ENCODE peak calls at places on chromosomes 11 and 22, in four cellular contexts. One of them, this sample, is unnamed.

GRCh38 chr11:14334193-14334592 is 24.8 kb downstream of the RRAS2 start:
- DNase-seq in SK-N-SH: no peak
- DNase-seq in HepG2: no peak
- DNase-seq in GM12878: no peak
- DNase-seq in this sample: no peak

GRCh38 chr11:71999360-71999759 is 651 bp downstream of the IL18BP start:
- DNase-seq in SK-N-SH: no peak
- DNase-seq in HepG2: no peak
- DNase-seq in GM12878: no peak
- DNase-seq in this sample: no peak

GRCh38 chr22:38788417-38788816 is 5.5 kb downstream of the DNAL4 start:
- DNase-seq in SK-N-SH: peak
- DNase-seq in HepG2: no peak
- DNase-seq in GM12878: no peak
- DNase-seq in this sample: no peak

GRCh38 chr11:75900848-75901247 is 85.8 kb downstream of the UVRAG start:
- DNase-seq in SK-N-SH: no peak
- DNase-seq in HepG2: no peak
- DNase-seq in GM12878: no peak
- DNase-seq in this sample: no peak

GRCh38 chr22:45212306-45212709 is 28.4 kb downstream of the KIAA0930 start:
- DNase-seq in SK-N-SH: peak
- DNase-seq in HepG2: no peak
- DNase-seq in GM12878: no peak
- DNase-seq in this sample: peak

GRCh38 chr22:49894321-49895072 is 23.7 kb downstream of the ALG12 start:
- DNase-seq in SK-N-SH: peak
- DNase-seq in HepG2: no peak
- DNase-seq in GM12878: no peak
- DNase-seq in this sample: no peak

GRCh38 chr22:34111210-34111824 is 191.0 kb upstream of the LARGE1 start:
- DNase-seq in SK-N-SH: peak
- DNase-seq in HepG2: peak
- DNase-seq in GM12878: no peak
- DNase-seq in this sample: peak

GRCh38 chr11:123523539-123523938 is 93.5 kb downstream of the GRAMD1B start:
- DNase-seq in SK-N-SH: no peak
- DNase-seq in HepG2: no peak
- DNase-seq in GM12878: no peak
- DNase-seq in this sample: no peak

GRCh38 chr11:8192016-8192895 is 23.4 kb upstream of the RIC3 start:
- DNase-seq in SK-N-SH: peak
- DNase-seq in HepG2: peak
- DNase-seq in GM12878: no peak
- DNase-seq in this sample: peak

GRCh38 chr11:93740031-93740801 is 1.1 kb downstream of the TAF1D start:
- DNase-seq in SK-N-SH: no peak
- DNase-seq in HepG2: peak
- DNase-seq in GM12878: no peak
- DNase-seq in this sample: peak

GRCh38 chr11:24093410-24093809 is 403.4 kb upstream of the LUZP2 start:
- DNase-seq in SK-N-SH: peak
- DNase-seq in HepG2: no peak
- DNase-seq in GM12878: no peak
- DNase-seq in this sample: no peak

GRCh38 chr11:3231851-3232744 is at the start of gene MRGPRE:
- DNase-seq in SK-N-SH: peak
- DNase-seq in HepG2: no peak
- DNase-seq in GM12878: no peak
- DNase-seq in this sample: no peak

GRCh38 chr11:30244255-30244654 is 13.4 kb downstream of the FSHB start:
- DNase-seq in SK-N-SH: no peak
- DNase-seq in HepG2: no peak
- DNase-seq in GM12878: no peak
- DNase-seq in this sample: peak

GRCh38 chr11:78821371-78822306 is 247.0 kb upstream of the NARS2 start:
- DNase-seq in SK-N-SH: no peak
- DNase-seq in HepG2: no peak
- DNase-seq in GM12878: no peak
- DNase-seq in this sample: no peak

GRCh38 chr11:45158891-45159605 is 12.6 kb downstream of the PRDM11 start:
- DNase-seq in SK-N-SH: no peak
- DNase-seq in HepG2: no peak
- DNase-seq in GM12878: no peak
- DNase-seq in this sample: no peak

GRCh38 chr11:117315285-117316196 is 515 bp downstream of the BACE1 start:
- DNase-seq in SK-N-SH: no peak
- DNase-seq in HepG2: no peak
- DNase-seq in GM12878: no peak
- DNase-seq in this sample: no peak

GRCh38 chr11:1586699-1587098 is 1.6 kb upstream of the KRTAP5-1 start:
- DNase-seq in SK-N-SH: no peak
- DNase-seq in HepG2: no peak
- DNase-seq in GM12878: no peak
- DNase-seq in this sample: no peak

GRCh38 chr22:20312396-20313191 is 7.3 kb downstream of the DGCR6L start:
- DNase-seq in SK-N-SH: no peak
- DNase-seq in HepG2: no peak
- DNase-seq in GM12878: no peak
- DNase-seq in this sample: no peak

GRCh38 chr11:83284501-83285051 is 1.6 kb downstream of the CCDC90B start:
- DNase-seq in SK-N-SH: no peak
- DNase-seq in HepG2: peak
- DNase-seq in GM12878: no peak
- DNase-seq in this sample: no peak

GRCh38 chr11:62922189-62922589 is 1.0 kb upstream of the CHRM1 start:
- DNase-seq in SK-N-SH: no peak
- DNase-seq in HepG2: no peak
- DNase-seq in GM12878: no peak
- DNase-seq in this sample: no peak

GRCh38 chr11:587978-588380 is 11.7 kb downstream of the PHRF1 start:
- DNase-seq in SK-N-SH: no peak
- DNase-seq in HepG2: peak
- DNase-seq in GM12878: no peak
- DNase-seq in this sample: peak

GRCh38 chr11:120316880-120317688 is 8.0 kb upstream of the TLCD5 start:
- DNase-seq in SK-N-SH: no peak
- DNase-seq in HepG2: no peak
- DNase-seq in GM12878: no peak
- DNase-seq in this sample: no peak

GRCh38 chr11:103946793-103947565 is 89.5 kb upstream of the DDI1 start:
- DNase-seq in SK-N-SH: no peak
- DNase-seq in HepG2: no peak
- DNase-seq in GM12878: no peak
- DNase-seq in this sample: no peak
- TF ChIP-seq PBX3 in SK-N-SH: no peak
- TF ChIP-seq PBX3 in HepG2: no peak
- TF ChIP-seq PBX3 in GM12878: no peak
- TF ChIP-seq PBX3 in this sample: no peak

DNA sequence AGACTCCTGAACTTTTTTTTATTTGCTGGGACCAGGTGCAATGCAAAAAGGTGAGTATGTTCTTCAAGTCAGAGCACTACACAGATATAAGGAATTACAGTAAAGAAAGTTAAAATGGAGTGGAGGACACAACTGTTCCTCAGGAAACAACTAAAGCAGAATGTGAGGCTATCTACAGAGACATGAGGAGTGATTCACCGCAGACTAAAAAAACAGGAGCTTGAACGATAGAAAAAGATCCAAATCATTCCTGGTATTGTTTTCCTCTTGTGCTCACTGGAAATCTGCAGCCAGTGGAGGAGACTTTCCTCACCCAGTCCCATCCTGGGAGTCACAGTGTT is 106.2 kb downstream of the ABTB2 start:
- DNase-seq in SK-N-SH: no peak
- DNase-seq in HepG2: no peak
- DNase-seq in GM12878: no peak
- DNase-seq in this sample: no peak
- TF ChIP-seq PBX3 in SK-N-SH: no peak
- TF ChIP-seq PBX3 in HepG2: no peak
- TF ChIP-seq PBX3 in GM12878: no peak
- TF ChIP-seq PBX3 in this sample: no peak

GRCh38 chr11:130829801-130830562 is 86.3 kb downstream of the SNX19 start:
- DNase-seq in SK-N-SH: no peak
- DNase-seq in HepG2: no peak
- DNase-seq in GM12878: no peak
- DNase-seq in this sample: no peak
- TF ChIP-seq PBX3 in SK-N-SH: no peak
- TF ChIP-seq PBX3 in HepG2: no peak
- TF ChIP-seq PBX3 in GM12878: no peak
- TF ChIP-seq PBX3 in this sample: no peak

GRCh38 chr22:44076825-44077224 is 52.7 kb downstream of the PARVB start:
- DNase-seq in SK-N-SH: no peak
- DNase-seq in HepG2: no peak
- DNase-seq in GM12878: no peak
- DNase-seq in this sample: no peak
- TF ChIP-seq PBX3 in SK-N-SH: no peak
- TF ChIP-seq PBX3 in HepG2: no peak
- TF ChIP-seq PBX3 in GM12878: no peak
- TF ChIP-seq PBX3 in this sample: no peak

DNA sequence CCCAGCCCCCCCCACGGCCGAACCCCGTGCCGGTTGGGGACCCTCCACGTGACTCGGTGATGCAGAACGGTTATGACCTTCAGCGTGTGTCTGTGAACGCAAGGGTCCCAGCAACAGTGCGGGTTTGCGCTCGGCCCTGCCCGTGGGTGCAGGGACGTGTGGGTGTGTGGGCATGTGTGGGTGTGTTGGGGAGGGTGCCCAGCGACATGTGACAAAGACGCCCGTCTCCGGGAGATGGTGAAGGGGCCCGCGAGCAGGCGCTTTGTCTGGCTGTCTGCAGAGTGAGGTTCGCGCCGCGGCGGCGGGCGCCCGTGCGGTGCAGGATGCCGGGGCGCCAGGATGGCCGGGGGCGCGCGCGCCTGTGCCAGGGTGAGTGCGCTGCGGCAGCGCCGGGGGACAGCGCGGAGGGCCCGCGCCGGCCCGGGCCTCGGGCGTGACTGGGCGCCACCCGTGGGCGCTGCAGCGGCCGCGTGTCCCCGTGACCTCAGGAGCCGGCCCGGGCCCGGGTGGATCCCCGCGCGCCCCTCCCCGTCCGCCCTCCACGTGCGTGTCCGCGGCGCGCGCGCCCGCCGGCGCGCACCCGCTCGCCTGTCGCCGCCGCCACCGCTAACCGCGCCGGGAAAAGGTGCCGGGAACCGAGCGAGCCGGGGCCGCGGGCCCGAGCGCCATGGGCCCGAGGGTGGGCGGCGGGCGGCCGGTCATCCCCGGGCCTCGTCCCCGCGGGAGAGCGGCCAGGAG is at the start of gene LRFN4:
- DNase-seq in SK-N-SH: peak
- DNase-seq in HepG2: no peak
- DNase-seq in GM12878: no peak
- DNase-seq in this sample: peak
- TF ChIP-seq PBX3 in SK-N-SH: no peak
- TF ChIP-seq PBX3 in HepG2: no peak
- TF ChIP-seq PBX3 in GM12878: no peak
- TF ChIP-seq PBX3 in this sample: peak

GRCh38 chr11:105588001-105588400 is 21.9 kb upstream of the GRIA4 start:
- DNase-seq in SK-N-SH: no peak
- DNase-seq in HepG2: no peak
- DNase-seq in GM12878: no peak
- DNase-seq in this sample: no peak

GRCh38 chr11:105577645-105578044 is 32.2 kb upstream of the GRIA4 start:
- DNase-seq in SK-N-SH: peak
- DNase-seq in HepG2: no peak
- DNase-seq in GM12878: no peak
- DNase-seq in this sample: no peak

GRCh38 chr11:105579111-105579510 is 30.8 kb upstream of the GRIA4 start:
- DNase-seq in SK-N-SH: no peak
- DNase-seq in HepG2: no peak
- DNase-seq in GM12878: no peak
- DNase-seq in this sample: no peak

GRCh38 chr11:105582497-105582896 is 27.4 kb upstream of the GRIA4 start:
- DNase-seq in SK-N-SH: no peak
- DNase-seq in HepG2: no peak
- DNase-seq in GM12878: no peak
- DNase-seq in this sample: no peak
- TF ChIP-seq PBX3 in SK-N-SH: no peak
- TF ChIP-seq PBX3 in HepG2: no peak
- TF ChIP-seq PBX3 in GM12878: no peak
- TF ChIP-seq PBX3 in this sample: no peak